ENCODE peak calls at places on chromosomes 1 and 21, in five cellular contexts. Q is lower lobe of right lung, I is body of pancreas, P is nephron progenitor cell, M is fibroblast of lung. K is an unnamed sample.

GRCh38 chr1:27603320-27603961 is 503 bp downstream of the AHDC1 start:
- DNase-seq in M (no peak), Q (peak), P (peak), I (peak), K (peak)

GRCh38 chr1:3170566-3171453 is 101.8 kb downstream of the PRDM16 start:
- DNase-seq in I (peak), Q (peak), M (peak), P (peak), K (peak)

GRCh38 chr1:173064011-173064410 is 13.3 kb upstream of the TNFSF18 start:
- DNase-seq in M (peak), I (no peak), Q (no peak), P (no peak), K (no peak)

GRCh38 chr1:112956503-112957132 is 622 bp upstream of the SLC16A1 start:
- DNase-seq in I (no peak), M (no peak), P (no peak), Q (peak), K (peak)

GRCh38 chr1:55257958-55258357 is 42.8 kb upstream of the USP24 start:
- DNase-seq in Q (no peak), I (no peak), P (no peak), M (peak), K (no peak)

GRCh38 chr1:196056966-196057365 is 551.3 kb downstream of the KCNT2 start:
- DNase-seq in M (no peak), Q (no peak), P (peak), I (no peak), K (peak)

GRCh38 chr1:110591956-110592355 is 14.2 kb downstream of the KCNA2 start:
- DNase-seq in I (no peak), P (no peak), Q (no peak), M (no peak), K (no peak)

GRCh38 chr1:163824006-163824405 is 502.3 kb downstream of the NUF2 start:
- DNase-seq in Q (no peak), M (peak), I (no peak), P (no peak), K (no peak)

GRCh38 chr1:114083186-114083585 is 70.5 kb downstream of the SYT6 start:
- DNase-seq in P (no peak), I (no peak), Q (no peak), M (no peak), K (no peak)

GRCh38 chr21:28775071-28775470 is 217.6 kb downstream of the LTN1 start:
- DNase-seq in I (no peak), Q (no peak), M (no peak), P (no peak), K (no peak)

GRCh38 chr1:94061513-94062443 is 59.2 kb downstream of the ABCA4 start:
- DNase-seq in M (peak), P (peak), Q (peak), I (peak), K (peak)

GRCh38 chr1:117178756-117179155 is 32.0 kb downstream of the VTCN1 start:
- DNase-seq in Q (no peak), I (no peak), M (peak), P (no peak), K (no peak)

GRCh38 chr1:73910466-73910865 is 287.5 kb downstream of the LRRIQ3 start:
- DNase-seq in Q (no peak), M (peak), P (no peak), I (no peak), K (no peak)

GRCh38 chr1:27959792-27960603 is at the start of gene XKR8:
- DNase-seq in P (peak), Q (peak), M (peak), I (peak), K (no peak)

GRCh38 chr1:19664453-19665043 is at the start of gene HTR6:
- DNase-seq in P (peak), I (no peak), M (no peak), Q (no peak), K (no peak)

GRCh38 chr1:96557336-96557735 is 164.2 kb upstream of the PTBP2 start:
- DNase-seq in P (no peak), Q (no peak), I (no peak), M (peak), K (no peak)

GRCh38 chr1:185156321-185156853 is 366 bp downstream of the TRMT1L start:
- DNase-seq in M (no peak), P (no peak), I (no peak), Q (no peak), K (no peak)

GRCh38 chr21:29470397-29470796 is 171.7 kb downstream of the BACH1 start:
- DNase-seq in M (peak), P (no peak), Q (no peak), I (no peak), K (no peak)

GRCh38 chr1:221543529-221544120 is 198.3 kb downstream of the DUSP10 start:
- DNase-seq in M (peak), Q (no peak), I (no peak), P (no peak), K (no peak)

GRCh38 chr1:90561384-90561783 is 155.7 kb downstream of the BARHL2 start:
- DNase-seq in I (no peak), P (no peak), M (no peak), Q (no peak), K (no peak)

GRCh38 chr1:38013027-38013588 is 574 bp downstream of the UTP11 start:
- DNase-seq in I (no peak), Q (peak), P (no peak), M (peak), K (no peak)

GRCh38 chr1:10935241-10935640 is 77.2 kb upstream of the TARDBP start:
- DNase-seq in Q (no peak), P (no peak), M (no peak), I (no peak), K (no peak)

GRCh38 chr1:161185282-161185682 is 8.0 kb upstream of the B4GALT3 start:
- DNase-seq in M (peak), P (no peak), I (peak), Q (peak), K (peak)

GRCh38 chr1:41664861-41665640 is 180.6 kb upstream of the EDN2 start:
- DNase-seq in Q (no peak), P (no peak), M (peak), I (no peak), K (peak)

GRCh38 chr1:65021792-65022191 is 55.4 kb upstream of the JAK1 start:
- DNase-seq in Q (no peak), P (no peak), M (no peak), I (no peak), K (no peak)

GRCh38 chr1:51776408-51776807 is 102.1 kb downstream of the NRDC start:
- DNase-seq in I (no peak), Q (no peak), M (no peak), P (no peak), K (no peak)

GRCh38 chr1:25182629-25183028 is 49.7 kb downstream of the SYF2 start:
- DNase-seq in Q (no peak), P (no peak), I (no peak), M (peak), K (no peak)

GRCh38 chr1:1367238-1367796 is 7.7 kb downstream of the AURKAIP1 start:
- DNase-seq in I (no peak), M (no peak), P (no peak), Q (no peak), K (no peak)

GRCh38 chr1:117676615-117677130 is 70.8 kb downstream of the TENT5C start:
- DNase-seq in I (peak), M (no peak), Q (no peak), P (no peak), K (no peak)

GRCh38 chr1:153563339-153563952 is 2.2 kb downstream of the S100A2 start:
- DNase-seq in P (no peak), I (no peak), M (no peak), Q (peak), K (peak)

GRCh38 chr1:201377611-201378092 is at the start of gene TNNT2:
- DNase-seq in Q (no peak), I (no peak), P (no peak), M (no peak), K (peak)

GRCh38 chr1:201375169-201375568 is 2.3 kb downstream of the TNNT2 start:
- DNase-seq in Q (no peak), I (no peak), P (no peak), M (no peak), K (peak)

GRCh38 chr1:201376107-201376463 is 1.4 kb downstream of the TNNT2 start:
- DNase-seq in I (no peak), P (no peak), Q (no peak), M (no peak), K (no peak)

GRCh38 chr1:201378804-201379203 is 1.3 kb upstream of the TNNT2 start:
- DNase-seq in Q (no peak), I (no peak), P (no peak), M (no peak), K (no peak)

DNA sequence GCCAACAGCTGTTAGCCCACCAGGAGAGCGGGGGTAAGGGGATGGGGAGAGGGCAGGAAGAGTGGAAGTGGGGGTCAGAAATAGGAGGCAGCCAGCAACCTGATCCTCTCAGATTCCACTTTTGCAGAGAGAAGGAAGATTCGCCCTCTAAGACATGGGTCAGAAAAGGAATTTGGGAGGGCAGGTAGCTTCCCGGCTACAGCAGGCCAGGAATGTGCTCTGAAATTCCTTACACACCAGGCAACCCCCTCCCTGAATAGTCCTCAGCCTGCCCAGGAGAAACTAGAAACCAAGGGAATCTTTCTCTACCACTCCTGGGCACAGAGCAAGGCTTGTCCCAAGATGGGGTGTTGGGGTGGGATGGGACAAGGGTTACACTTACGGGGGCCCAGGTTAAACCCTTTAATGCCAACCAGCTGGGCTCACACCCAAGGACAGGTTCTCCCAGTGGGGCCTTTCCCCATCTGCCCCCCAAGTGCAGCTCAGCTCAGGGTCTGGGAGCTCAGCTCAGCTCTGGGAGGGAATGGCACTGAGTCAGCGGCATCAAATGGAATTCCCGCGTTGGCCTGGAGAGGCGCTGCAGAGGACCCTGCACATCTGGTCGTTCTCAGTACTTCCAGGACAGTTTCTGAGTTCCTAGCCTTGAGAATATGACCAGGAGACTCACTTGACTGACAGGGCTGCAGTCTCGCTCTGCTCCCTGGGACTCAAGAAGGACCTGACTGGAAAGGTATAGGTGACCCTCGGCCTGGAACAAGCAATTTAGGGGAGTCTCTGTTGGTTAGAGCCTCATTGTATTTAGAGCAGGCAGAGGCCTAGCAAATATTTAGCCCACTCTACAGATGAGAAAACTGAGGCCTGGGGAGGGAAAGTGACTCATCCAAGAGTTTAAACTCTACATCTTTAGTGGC is 761 bp downstream of the TNNT2 start:
- DNase-seq in Q (no peak), P (peak), I (peak), M (peak), K (peak)
- TF ChIP-seq CTCF in Q (peak), P (peak), I (peak), M (peak), K (peak)

DNA sequence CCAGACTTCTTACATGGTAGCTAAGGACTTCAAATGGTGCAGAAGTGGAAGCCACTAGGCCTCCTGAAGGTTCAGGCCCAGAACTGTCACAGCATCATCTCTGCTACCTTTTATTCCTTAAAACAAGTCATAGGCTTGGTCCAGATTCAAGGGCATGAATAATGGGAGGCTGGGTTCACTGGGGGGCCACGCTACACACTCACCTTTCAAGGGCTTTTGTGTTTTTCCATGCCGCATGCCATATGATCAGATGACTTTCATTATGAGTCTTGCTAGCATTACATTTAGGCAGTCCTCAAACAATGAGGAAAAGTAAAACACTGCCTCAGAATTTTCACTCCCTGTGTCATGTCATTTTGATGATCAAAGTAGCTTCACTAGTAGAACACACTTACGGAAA is 83.4 kb downstream of the VPS26C start:
- DNase-seq in I (no peak), M (no peak), P (no peak), Q (no peak), K (no peak)
- TF ChIP-seq CTCF in I (no peak), M (no peak), P (no peak), Q (no peak), K (no peak)

GRCh38 chr1:14113271-14113670 is 413.3 kb downstream of the PRDM2 start:
- DNase-seq in P (no peak), Q (no peak), I (no peak), M (peak), K (no peak)

GRCh38 chr1:14111121-14111520 is 411.1 kb downstream of the PRDM2 start:
- DNase-seq in M (no peak), I (no peak), P (no peak), Q (no peak), K (no peak)

GRCh38 chr1:14112613-14113012 is 412.6 kb downstream of the PRDM2 start:
- DNase-seq in I (no peak), M (no peak), Q (no peak), P (no peak), K (no peak)

GRCh38 chr1:14115976-14116375 is 416.0 kb downstream of the PRDM2 start:
- DNase-seq in P (no peak), I (no peak), M (no peak), Q (no peak), K (no peak)

DNA sequence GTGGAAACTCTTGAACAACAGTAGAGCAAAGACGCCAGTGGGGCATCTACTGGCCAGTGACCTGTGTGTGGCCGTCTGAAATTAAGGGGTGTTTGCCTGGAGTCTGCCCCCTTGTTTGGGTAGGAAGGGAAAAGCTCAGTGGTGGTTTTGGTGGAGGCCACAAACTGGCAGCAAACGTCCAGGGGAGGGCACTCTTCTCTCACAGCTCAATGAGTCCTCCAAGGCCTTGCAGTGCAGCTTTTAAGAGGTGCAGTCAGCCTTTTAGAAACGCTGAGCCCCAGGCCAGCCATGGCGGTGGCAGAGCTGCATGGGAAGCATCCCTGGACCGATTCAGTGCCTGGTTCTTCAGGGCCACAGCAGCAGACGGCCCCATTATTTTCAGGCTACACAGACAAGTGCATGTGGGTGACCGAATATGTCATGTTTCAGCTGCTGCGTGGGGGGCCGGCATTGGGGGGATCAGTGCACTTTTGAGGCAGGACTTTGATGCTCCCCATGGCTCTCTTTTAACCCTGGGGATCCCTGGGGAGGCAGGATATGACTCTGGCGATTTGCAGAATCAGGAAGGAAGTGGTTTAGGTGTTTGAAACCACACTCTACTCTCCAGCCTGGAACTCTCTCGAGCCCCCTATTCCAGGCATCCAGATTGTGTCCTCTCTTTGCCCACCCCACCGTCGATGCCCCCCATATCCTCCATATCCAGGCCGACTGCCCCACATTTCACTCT is 414.0 kb downstream of the PRDM2 start:
- DNase-seq in Q (peak), P (peak), I (peak), M (peak), K (peak)
- TF ChIP-seq CTCF in Q (peak), P (peak), I (peak), M (peak), K (peak)

GRCh38 chr21:35195232-35195631 is 146.1 kb upstream of the RUNX1 start:
- DNase-seq in M (peak), Q (no peak), I (no peak), P (no peak), K (no peak)

GRCh38 chr21:35190201-35190701 is 141.1 kb upstream of the RUNX1 start:
- DNase-seq in M (peak), Q (no peak), I (no peak), P (no peak), K (no peak)

GRCh38 chr21:35191128-35191527 is 142.0 kb upstream of the RUNX1 start:
- DNase-seq in Q (no peak), M (no peak), P (no peak), I (no peak), K (no peak)

GRCh38 chr21:35189077-35189863 is 140.2 kb upstream of the RUNX1 start:
- DNase-seq in Q (no peak), I (peak), M (peak), P (peak), K (no peak)

DNA sequence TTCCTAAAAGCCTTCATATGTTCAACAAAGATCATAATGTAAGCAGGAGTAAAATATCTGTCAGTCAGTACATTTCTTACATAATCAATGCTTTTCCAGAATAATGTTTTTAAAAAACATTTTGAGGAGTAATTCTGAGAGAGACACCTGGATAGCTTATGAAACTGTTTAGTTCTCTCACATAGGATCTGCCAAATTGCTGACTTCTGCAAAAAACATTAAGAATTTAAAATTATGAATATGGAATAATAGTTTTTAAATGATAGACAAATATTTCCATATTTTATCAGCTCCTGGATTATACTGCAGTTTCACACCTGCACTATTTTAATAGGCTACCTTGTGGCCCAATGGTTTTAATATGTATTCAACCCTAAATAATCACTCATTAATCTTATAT is 142.7 kb upstream of the RUNX1 start:
- DNase-seq in I (no peak), M (no peak), Q (no peak), P (no peak), K (no peak)
- TF ChIP-seq CTCF in I (no peak), M (no peak), Q (no peak), P (no peak), K (no peak)

DNA sequence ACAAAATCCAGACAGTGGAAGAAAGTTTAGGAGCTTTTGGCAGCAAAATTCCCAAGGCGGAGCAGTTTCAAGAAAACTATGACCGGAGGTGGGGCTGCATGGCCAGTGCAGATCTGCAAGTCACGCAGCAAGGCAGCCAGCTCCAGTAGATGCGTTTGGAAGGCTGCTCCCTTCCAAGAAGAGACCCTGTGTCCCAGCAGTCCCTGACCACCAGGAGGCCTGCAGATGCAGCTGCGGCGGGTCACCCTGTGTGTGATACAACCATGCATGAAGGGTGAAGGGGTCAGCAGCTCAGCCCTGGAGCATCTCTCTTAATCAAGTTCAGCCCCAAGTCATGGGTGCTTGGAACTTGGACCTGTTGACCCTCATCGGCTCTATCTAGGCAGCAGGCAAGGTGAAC is 29.3 kb downstream of the GPR157 start:
- DNase-seq in P (no peak), Q (no peak), I (no peak), M (no peak), K (no peak)
- TF ChIP-seq CTCF in P (no peak), Q (no peak), I (no peak), M (no peak), K (peak)

K was measured in WERI-Rb-1.